ENCODE peak calls at places on chromosomes 3 and 15, in seven cellular contexts. One of them, this sample, is unnamed.

GRCh38 chr15:99511865-99512632 is 53.7 kb upstream of the MEF2A start:
- DNase-seq in cardiac fibroblast: peak
- DNase-seq in astrocyte of the spinal cord: no peak
- DNase-seq in right lobe of liver: no peak
- DNase-seq in fibroblast of pulmonary artery: peak
- DNase-seq in BJ: no peak
- DNase-seq in upper lobe of right lung: no peak
- DNase-seq in this sample: no peak

GRCh38 chr3:11022115-11022514 is 29.6 kb downstream of the SLC6A1 start:
- DNase-seq in cardiac fibroblast: no peak
- DNase-seq in astrocyte of the spinal cord: no peak
- DNase-seq in BJ: no peak
- DNase-seq in right lobe of liver: peak
- DNase-seq in upper lobe of right lung: no peak
- DNase-seq in fibroblast of pulmonary artery: no peak
- DNase-seq in this sample: no peak

GRCh38 chr3:58585994-58586393 is 8.8 kb upstream of the FAM107A start:
- DNase-seq in astrocyte of the spinal cord: no peak
- DNase-seq in upper lobe of right lung: no peak
- DNase-seq in right lobe of liver: no peak
- DNase-seq in BJ: no peak
- DNase-seq in fibroblast of pulmonary artery: no peak
- DNase-seq in cardiac fibroblast: no peak
- DNase-seq in this sample: no peak

GRCh38 chr3:149373235-149374125 is 4.0 kb downstream of the TM4SF1 start:
- DNase-seq in right lobe of liver: no peak
- DNase-seq in cardiac fibroblast: peak
- DNase-seq in BJ: peak
- DNase-seq in astrocyte of the spinal cord: no peak
- DNase-seq in fibroblast of pulmonary artery: peak
- DNase-seq in upper lobe of right lung: no peak
- DNase-seq in this sample: peak

GRCh38 chr3:20462723-20463122 is 276.7 kb upstream of the SGO1 start:
- DNase-seq in astrocyte of the spinal cord: no peak
- DNase-seq in fibroblast of pulmonary artery: peak
- DNase-seq in cardiac fibroblast: peak
- DNase-seq in upper lobe of right lung: no peak
- DNase-seq in right lobe of liver: no peak
- DNase-seq in BJ: no peak
- DNase-seq in this sample: peak

GRCh38 chr15:37101634-37102314 is 1.4 kb upstream of the MEIS2 start:
- DNase-seq in BJ: no peak
- DNase-seq in cardiac fibroblast: peak
- DNase-seq in right lobe of liver: peak
- DNase-seq in fibroblast of pulmonary artery: peak
- DNase-seq in astrocyte of the spinal cord: peak
- DNase-seq in upper lobe of right lung: peak
- DNase-seq in this sample: no peak

GRCh38 chr15:62483817-62484216 is 318.7 kb upstream of the C2CD4B start:
- DNase-seq in astrocyte of the spinal cord: no peak
- DNase-seq in cardiac fibroblast: no peak
- DNase-seq in fibroblast of pulmonary artery: no peak
- DNase-seq in right lobe of liver: no peak
- DNase-seq in upper lobe of right lung: no peak
- DNase-seq in BJ: no peak
- DNase-seq in this sample: no peak

GRCh38 chr3:195116393-195117185 is 154.4 kb downstream of the XXYLT1 start:
- DNase-seq in astrocyte of the spinal cord: no peak
- DNase-seq in cardiac fibroblast: no peak
- DNase-seq in right lobe of liver: no peak
- DNase-seq in fibroblast of pulmonary artery: no peak
- DNase-seq in upper lobe of right lung: no peak
- DNase-seq in BJ: no peak
- DNase-seq in this sample: no peak

GRCh38 chr3:129690406-129690805 is 83.9 kb upstream of the PLXND1 start:
- DNase-seq in astrocyte of the spinal cord: peak
- DNase-seq in upper lobe of right lung: no peak
- DNase-seq in cardiac fibroblast: peak
- DNase-seq in fibroblast of pulmonary artery: peak
- DNase-seq in right lobe of liver: no peak
- DNase-seq in BJ: no peak
- DNase-seq in this sample: peak

GRCh38 chr15:47794266-47794914 is 77.1 kb downstream of the SEMA6D start:
- DNase-seq in fibroblast of pulmonary artery: no peak
- DNase-seq in astrocyte of the spinal cord: no peak
- DNase-seq in BJ: no peak
- DNase-seq in upper lobe of right lung: no peak
- DNase-seq in cardiac fibroblast: no peak
- DNase-seq in right lobe of liver: no peak
- DNase-seq in this sample: peak

GRCh38 chr3:132966374-132966773 is 71.8 kb upstream of the TMEM108 start:
- DNase-seq in cardiac fibroblast: no peak
- DNase-seq in BJ: no peak
- DNase-seq in astrocyte of the spinal cord: no peak
- DNase-seq in right lobe of liver: no peak
- DNase-seq in fibroblast of pulmonary artery: no peak
- DNase-seq in upper lobe of right lung: no peak
- DNase-seq in this sample: no peak

GRCh38 chr3:184177767-184178306 is 3.2 kb downstream of the AP2M1 start:
- DNase-seq in right lobe of liver: no peak
- DNase-seq in cardiac fibroblast: no peak
- DNase-seq in astrocyte of the spinal cord: no peak
- DNase-seq in upper lobe of right lung: no peak
- DNase-seq in BJ: no peak
- DNase-seq in fibroblast of pulmonary artery: no peak
- DNase-seq in this sample: no peak

GRCh38 chr3:34012102-34012461 is 213.7 kb downstream of the PDCD6IP start:
- DNase-seq in cardiac fibroblast: peak
- DNase-seq in upper lobe of right lung: no peak
- DNase-seq in fibroblast of pulmonary artery: peak
- DNase-seq in right lobe of liver: no peak
- DNase-seq in BJ: peak
- DNase-seq in astrocyte of the spinal cord: peak
- DNase-seq in this sample: peak

GRCh38 chr3:119529883-119530282 is 29.5 kb downstream of the CD80 start:
- DNase-seq in astrocyte of the spinal cord: peak
- DNase-seq in cardiac fibroblast: peak
- DNase-seq in BJ: peak
- DNase-seq in fibroblast of pulmonary artery: peak
- DNase-seq in upper lobe of right lung: no peak
- DNase-seq in right lobe of liver: no peak
- DNase-seq in this sample: peak

GRCh38 chr3:21995079-21995607 is 244.1 kb upstream of the ZNF385D start:
- DNase-seq in cardiac fibroblast: no peak
- DNase-seq in right lobe of liver: no peak
- DNase-seq in astrocyte of the spinal cord: no peak
- DNase-seq in fibroblast of pulmonary artery: no peak
- DNase-seq in upper lobe of right lung: peak
- DNase-seq in BJ: no peak
- DNase-seq in this sample: no peak

GRCh38 chr3:186171528-186171927 is 62.6 kb upstream of the ETV5 start:
- DNase-seq in upper lobe of right lung: no peak
- DNase-seq in right lobe of liver: no peak
- DNase-seq in fibroblast of pulmonary artery: no peak
- DNase-seq in cardiac fibroblast: no peak
- DNase-seq in BJ: no peak
- DNase-seq in astrocyte of the spinal cord: no peak
- DNase-seq in this sample: peak

GRCh38 chr15:86650084-86650483 is 570.4 kb downstream of the AGBL1 start:
- DNase-seq in fibroblast of pulmonary artery: no peak
- DNase-seq in upper lobe of right lung: no peak
- DNase-seq in cardiac fibroblast: no peak
- DNase-seq in BJ: no peak
- DNase-seq in astrocyte of the spinal cord: no peak
- DNase-seq in right lobe of liver: no peak
- DNase-seq in this sample: peak

GRCh38 chr15:28112101-28112760 is 13.1 kb upstream of the OCA2 start:
- DNase-seq in BJ: no peak
- DNase-seq in fibroblast of pulmonary artery: no peak
- DNase-seq in right lobe of liver: no peak
- DNase-seq in cardiac fibroblast: no peak
- DNase-seq in astrocyte of the spinal cord: no peak
- DNase-seq in upper lobe of right lung: peak
- DNase-seq in this sample: no peak

DNA sequence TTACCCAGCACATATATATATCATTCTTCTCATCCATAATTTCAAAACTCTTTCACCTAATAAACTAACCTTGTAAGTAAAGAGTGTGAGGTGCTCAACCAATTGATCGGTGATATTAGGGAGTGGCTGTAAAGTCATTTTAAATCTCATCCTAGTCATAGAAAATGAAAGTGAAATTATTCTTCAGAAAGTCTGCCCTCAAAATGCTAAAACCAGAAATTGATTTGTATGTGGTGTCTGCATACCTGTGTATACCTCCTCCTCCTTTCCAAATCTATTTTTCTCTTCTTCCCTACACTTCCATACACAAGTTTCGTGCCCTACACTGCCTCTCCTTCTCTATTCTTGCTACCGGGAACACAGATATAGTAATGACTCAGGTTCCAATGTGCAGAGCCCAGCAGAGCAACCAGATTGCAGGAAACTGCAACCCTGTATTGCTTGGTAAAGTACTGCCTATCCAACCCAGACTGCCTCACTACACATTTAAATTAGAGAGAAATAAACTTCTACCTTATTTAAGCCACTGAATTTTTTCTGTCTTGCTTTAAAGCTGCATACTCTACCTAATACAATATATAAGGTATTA is 7.4 kb upstream of the TBC1D5 start:
- DNase-seq in upper lobe of right lung: no peak
- DNase-seq in fibroblast of pulmonary artery: no peak
- DNase-seq in BJ: no peak
- DNase-seq in cardiac fibroblast: no peak
- DNase-seq in right lobe of liver: no peak
- DNase-seq in astrocyte of the spinal cord: no peak
- DNase-seq in this sample: no peak
- H3K4me3 ChIP-seq in upper lobe of right lung: no peak
- H3K4me3 ChIP-seq in fibroblast of pulmonary artery: no peak
- H3K4me3 ChIP-seq in BJ: no peak
- H3K4me3 ChIP-seq in cardiac fibroblast: no peak
- H3K4me3 ChIP-seq in right lobe of liver: peak
- H3K4me3 ChIP-seq in astrocyte of the spinal cord: no peak
- H3K4me3 ChIP-seq in this sample: no peak

GRCh38 chr3:62048577-62048976 is 324.8 kb downstream of the FEZF2 start:
- DNase-seq in upper lobe of right lung: no peak
- DNase-seq in BJ: no peak
- DNase-seq in right lobe of liver: no peak
- DNase-seq in fibroblast of pulmonary artery: no peak
- DNase-seq in astrocyte of the spinal cord: no peak
- DNase-seq in cardiac fibroblast: no peak
- DNase-seq in this sample: no peak

GRCh38 chr3:62056603-62057002 is 316.7 kb downstream of the FEZF2 start:
- DNase-seq in cardiac fibroblast: no peak
- DNase-seq in astrocyte of the spinal cord: no peak
- DNase-seq in right lobe of liver: no peak
- DNase-seq in upper lobe of right lung: no peak
- DNase-seq in BJ: no peak
- DNase-seq in fibroblast of pulmonary artery: no peak
- DNase-seq in this sample: no peak

GRCh38 chr3:62052331-62052730 is 321.0 kb downstream of the FEZF2 start:
- DNase-seq in cardiac fibroblast: no peak
- DNase-seq in upper lobe of right lung: no peak
- DNase-seq in fibroblast of pulmonary artery: no peak
- DNase-seq in astrocyte of the spinal cord: no peak
- DNase-seq in right lobe of liver: no peak
- DNase-seq in BJ: no peak
- DNase-seq in this sample: no peak

GRCh38 chr3:62049033-62049432 is 324.3 kb downstream of the FEZF2 start:
- DNase-seq in upper lobe of right lung: no peak
- DNase-seq in BJ: no peak
- DNase-seq in astrocyte of the spinal cord: peak
- DNase-seq in right lobe of liver: no peak
- DNase-seq in fibroblast of pulmonary artery: no peak
- DNase-seq in cardiac fibroblast: peak
- DNase-seq in this sample: peak

DNA sequence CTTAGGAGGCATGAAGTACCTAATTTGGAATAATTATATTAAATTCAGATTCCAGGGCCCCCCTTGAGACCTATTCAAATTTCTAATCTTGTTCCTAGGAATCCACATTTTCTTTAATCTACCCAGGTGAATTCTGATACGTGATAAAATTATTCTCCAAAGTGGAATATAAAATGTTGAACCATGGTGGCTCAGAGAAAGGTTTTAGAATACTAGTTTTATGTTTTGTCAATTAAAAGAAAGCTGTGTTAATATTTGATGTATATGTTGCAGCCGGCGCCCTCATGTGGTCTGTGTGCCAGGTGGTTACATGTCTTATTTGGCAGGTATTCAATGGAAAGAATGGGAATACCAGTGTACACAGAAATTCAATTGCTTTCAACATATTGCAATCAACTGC is 321.8 kb downstream of the FEZF2 start:
- DNase-seq in upper lobe of right lung: no peak
- DNase-seq in fibroblast of pulmonary artery: peak
- DNase-seq in BJ: no peak
- DNase-seq in astrocyte of the spinal cord: peak
- DNase-seq in right lobe of liver: no peak
- DNase-seq in cardiac fibroblast: peak
- DNase-seq in this sample: peak
- TF ChIP-seq CTCF in upper lobe of right lung: peak
- TF ChIP-seq CTCF in fibroblast of pulmonary artery: peak
- TF ChIP-seq CTCF in BJ: peak
- TF ChIP-seq CTCF in astrocyte of the spinal cord: peak
- TF ChIP-seq CTCF in right lobe of liver: no peak
- TF ChIP-seq CTCF in cardiac fibroblast: peak
- TF ChIP-seq CTCF in this sample: peak

DNA sequence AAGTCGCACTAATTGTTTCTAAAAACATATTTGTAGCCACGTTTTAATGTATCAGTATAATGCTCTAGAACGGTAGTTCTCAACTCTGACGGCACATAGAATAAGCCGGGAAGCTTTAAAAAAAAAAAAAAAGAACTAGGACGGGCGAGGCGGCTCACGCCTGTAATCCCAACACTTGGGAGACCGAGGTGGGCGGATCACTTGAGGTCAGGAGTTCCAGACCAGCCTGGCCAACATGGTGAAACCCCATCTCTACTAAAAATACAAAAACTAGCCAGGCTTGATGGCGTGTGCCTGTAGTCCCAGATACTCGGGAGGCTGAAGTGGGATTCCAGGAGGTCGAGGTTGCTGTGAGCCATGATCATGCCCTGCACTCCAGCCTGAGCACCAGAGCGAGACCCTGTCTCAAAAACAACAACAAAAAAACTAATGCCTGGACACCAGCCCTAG is 655 bp upstream of the MON1A start:
- DNase-seq in cardiac fibroblast: no peak
- DNase-seq in right lobe of liver: no peak
- DNase-seq in BJ: no peak
- DNase-seq in upper lobe of right lung: no peak
- DNase-seq in astrocyte of the spinal cord: no peak
- DNase-seq in fibroblast of pulmonary artery: no peak
- DNase-seq in this sample: no peak
- H3K4me3 ChIP-seq in cardiac fibroblast: peak
- H3K4me3 ChIP-seq in right lobe of liver: peak
- H3K4me3 ChIP-seq in BJ: peak
- H3K4me3 ChIP-seq in upper lobe of right lung: peak
- H3K4me3 ChIP-seq in astrocyte of the spinal cord: no peak
- H3K4me3 ChIP-seq in fibroblast of pulmonary artery: peak
- H3K4me3 ChIP-seq in this sample: peak

DNA sequence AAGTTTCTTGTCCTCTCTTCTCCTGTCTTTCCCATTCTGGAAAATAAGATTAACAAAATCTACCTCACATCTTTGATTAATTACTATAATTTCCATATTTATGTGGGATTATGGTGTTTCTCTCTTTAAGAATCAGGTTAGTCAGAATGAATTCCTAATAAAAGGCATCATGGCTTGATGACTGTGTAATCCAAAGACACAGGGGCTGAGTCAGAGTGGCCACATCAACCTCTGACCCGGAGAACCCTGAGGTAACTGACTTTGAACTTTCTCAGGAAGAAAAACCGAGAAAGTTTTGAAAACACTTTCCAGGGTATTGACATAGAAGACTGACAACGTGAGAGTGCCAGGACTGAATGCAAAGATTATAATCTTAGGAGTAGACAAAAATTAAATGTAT is 170.3 kb upstream of the MCTP2 start:
- DNase-seq in upper lobe of right lung: no peak
- DNase-seq in right lobe of liver: no peak
- DNase-seq in astrocyte of the spinal cord: peak
- DNase-seq in BJ: no peak
- DNase-seq in cardiac fibroblast: no peak
- DNase-seq in fibroblast of pulmonary artery: no peak
- DNase-seq in this sample: peak
- TF ChIP-seq CTCF in upper lobe of right lung: no peak
- TF ChIP-seq CTCF in right lobe of liver: no peak
- TF ChIP-seq CTCF in astrocyte of the spinal cord: no peak
- TF ChIP-seq CTCF in BJ: no peak
- TF ChIP-seq CTCF in cardiac fibroblast: no peak
- TF ChIP-seq CTCF in fibroblast of pulmonary artery: no peak
- TF ChIP-seq CTCF in this sample: no peak

This sample was measured in bronchial epithelial cell.